ENCODE peak calls at places on chromosomes 11 and 22, in nine cellular contexts. X, Z, D, A, S, T, R, H and C are unnamed samples.

GRCh38 chr22:25054943-25055511 is 102.5 kb downstream of the KIAA1671 start:
- DNase-seq in X (no peak), Z (no peak), D (no peak), A (peak), S (no peak), T (no peak), R (no peak), H (no peak), C (no peak)

GRCh38 chr11:119300198-119300964 is 16.5 kb downstream of the MCAM start:
- DNase-seq in X (no peak), Z (no peak), D (no peak), A (no peak), S (no peak), T (no peak), R (no peak), H (no peak), C (no peak)

GRCh38 chr11:75499423-75500305 is 26.1 kb downstream of the GDPD5 start:
- DNase-seq in X (no peak), Z (peak), D (no peak), A (no peak), S (peak), T (peak), R (no peak), H (peak), C (no peak)

GRCh38 chr11:33158596-33158995 is 2.7 kb downstream of the CSTF3 start:
- DNase-seq in X (no peak), Z (no peak), D (no peak), A (no peak), S (no peak), T (no peak), R (no peak), H (no peak), C (no peak)

GRCh38 chr22:49015993-49016908 is 811.4 kb downstream of the BRD1 start:
- DNase-seq in X (no peak), Z (no peak), D (no peak), A (no peak), S (no peak), T (no peak), R (no peak), H (no peak), C (no peak)

GRCh38 chr11:133291672-133292265 is 240.5 kb downstream of the OPCML start:
- DNase-seq in X (no peak), Z (no peak), D (no peak), A (no peak), S (no peak), T (no peak), R (no peak), H (no peak), C (no peak)

GRCh38 chr11:119942583-119943338 is 195.2 kb downstream of the TRIM29 start:
- DNase-seq in X (no peak), Z (no peak), D (no peak), A (no peak), S (no peak), T (peak), R (no peak), H (no peak), C (no peak)

GRCh38 chr22:44519895-44520294 is 21.9 kb upstream of the RTL6 start:
- DNase-seq in X (no peak), Z (no peak), D (no peak), A (no peak), S (no peak), T (no peak), R (no peak), H (no peak), C (no peak)

GRCh38 chr22:19786264-19786585 is 25.6 kb downstream of the TBX1 start:
- DNase-seq in X (no peak), Z (no peak), D (no peak), A (no peak), S (no peak), T (no peak), R (no peak), H (no peak), C (no peak)

GRCh38 chr11:82906236-82906635 is 4.7 kb downstream of the DDIAS start:
- DNase-seq in X (no peak), Z (no peak), D (no peak), A (peak), S (peak), T (peak), R (no peak), H (no peak), C (no peak)

GRCh38 chr22:36398602-36399472 is 11.1 kb upstream of the MYH9 start:
- DNase-seq in X (no peak), Z (peak), D (no peak), A (no peak), S (peak), T (peak), R (no peak), H (no peak), C (no peak)

GRCh38 chr22:22576244-22576988 is 17.4 kb upstream of the PRAME start:
- DNase-seq in X (peak), Z (no peak), D (peak), A (peak), S (peak), T (peak), R (no peak), H (no peak), C (peak)

GRCh38 chr11:92376146-92376599 is 151.6 kb downstream of the FAT3 start:
- DNase-seq in X (no peak), Z (peak), D (no peak), A (no peak), S (peak), T (peak), R (no peak), H (peak), C (no peak)

GRCh38 chr11:124878497-124879228 is 13.4 kb downstream of the ROBO3 start:
- DNase-seq in X (no peak), Z (no peak), D (no peak), A (no peak), S (no peak), T (no peak), R (no peak), H (no peak), C (no peak)

GRCh38 chr11:122202161-122202950 is 86.3 kb upstream of the BLID start:
- DNase-seq in X (peak), Z (peak), D (no peak), A (no peak), S (peak), T (peak), R (no peak), H (peak), C (no peak)

GRCh38 chr11:32358729-32359128 is 76.6 kb downstream of the WT1 start:
- DNase-seq in X (peak), Z (no peak), D (no peak), A (no peak), S (no peak), T (no peak), R (no peak), H (no peak), C (no peak)

GRCh38 chr22:19429950-19430889 is 1.3 kb downstream of the HIRA start:
- DNase-seq in X (peak), Z (no peak), D (no peak), A (peak), S (peak), T (peak), R (peak), H (no peak), C (peak)

GRCh38 chr11:22774716-22775115 is 54.9 kb downstream of the SVIP start:
- DNase-seq in X (no peak), Z (no peak), D (no peak), A (no peak), S (no peak), T (no peak), R (no peak), H (no peak), C (no peak)

GRCh38 chr22:44373234-44373633 is 60.5 kb upstream of the SHISAL1 start:
- DNase-seq in X (no peak), Z (no peak), D (no peak), A (no peak), S (no peak), T (no peak), R (peak), H (no peak), C (no peak)

GRCh38 chr22:39906207-39906606 is 5.3 kb downstream of the GRAP2 start:
- DNase-seq in X (no peak), Z (no peak), D (no peak), A (no peak), S (no peak), T (no peak), R (no peak), H (no peak), C (no peak)

GRCh38 chr22:47549741-47550340 is 787.4 kb downstream of the TBC1D22A start:
- DNase-seq in X (no peak), Z (no peak), D (no peak), A (no peak), S (no peak), T (no peak), R (no peak), H (no peak), C (no peak)

GRCh38 chr11:117238221-117238620 is 5.8 kb downstream of the RNF214 start:
- DNase-seq in X (no peak), Z (no peak), D (no peak), A (no peak), S (no peak), T (no peak), R (no peak), H (no peak), C (no peak)

GRCh38 chr22:46043816-46044717 is 67.1 kb upstream of the WNT7B start:
- DNase-seq in X (no peak), Z (no peak), D (no peak), A (peak), S (no peak), T (no peak), R (no peak), H (no peak), C (no peak)

GRCh38 chr22:49506010-49506400 is 321.7 kb downstream of the BRD1 start:
- DNase-seq in X (no peak), Z (no peak), D (no peak), A (no peak), S (no peak), T (no peak), R (no peak), H (no peak), C (no peak)

GRCh38 chr11:36657610-36658225 is 59.7 kb upstream of the RAG2 start:
- DNase-seq in X (no peak), Z (no peak), D (no peak), A (no peak), S (peak), T (peak), R (no peak), H (no peak), C (no peak)

GRCh38 chr11:71449596-71449995 is 1.4 kb upstream of the DHCR7 start:
- DNase-seq in X (no peak), Z (no peak), D (no peak), A (no peak), S (no peak), T (no peak), R (peak), H (no peak), C (no peak)

GRCh38 chr11:64459016-64459415 is 100.1 kb downstream of the RPS6KA4 start:
- DNase-seq in X (no peak), Z (no peak), D (no peak), A (no peak), S (peak), T (no peak), R (no peak), H (no peak), C (no peak)

GRCh38 chr11:120532511-120533196 is 21.1 kb downstream of the GRIK4 start:
- DNase-seq in X (no peak), Z (no peak), D (no peak), A (no peak), S (peak), T (peak), R (no peak), H (no peak), C (no peak)

GRCh38 chr22:32636884-32637283 is 162.3 kb downstream of the FBXO7 start:
- DNase-seq in X (no peak), Z (no peak), D (no peak), A (no peak), S (no peak), T (no peak), R (no peak), H (no peak), C (no peak)

GRCh38 chr11:123166095-123166559 is 28.9 kb downstream of the CLMP start:
- DNase-seq in X (peak), Z (peak), D (peak), A (no peak), S (no peak), T (peak), R (no peak), H (peak), C (peak)

GRCh38 chr11:2318707-2319106 is 16.9 kb downstream of the TSPAN32 start:
- DNase-seq in X (no peak), Z (no peak), D (no peak), A (no peak), S (no peak), T (no peak), R (peak), H (no peak), C (no peak)

GRCh38 chr11:44136176-44136945 is 40.9 kb downstream of the EXT2 start:
- DNase-seq in X (no peak), Z (no peak), D (no peak), A (no peak), S (no peak), T (no peak), R (no peak), H (no peak), C (no peak)

GRCh38 chr11:122045181-122045586 is 70.8 kb downstream of the BLID start:
- DNase-seq in X (no peak), Z (peak), D (no peak), A (no peak), S (peak), T (peak), R (no peak), H (peak), C (no peak)

GRCh38 chr22:32820131-32820882 is 18.8 kb downstream of the TIMP3 start:
- DNase-seq in X (no peak), Z (no peak), D (no peak), A (no peak), S (no peak), T (no peak), R (no peak), H (no peak), C (no peak)

GRCh38 chr11:116173946-116174911 is 598.6 kb downstream of the BUD13 start:
- DNase-seq in X (peak), Z (no peak), D (no peak), A (no peak), S (no peak), T (no peak), R (no peak), H (no peak), C (no peak)

GRCh38 chr11:121153472-121153871 is 52.4 kb downstream of the TECTA start:
- DNase-seq in X (no peak), Z (no peak), D (no peak), A (no peak), S (no peak), T (no peak), R (no peak), H (no peak), C (no peak)